ENCODE peak calls at places on chromosomes 1 and 21, in eight cellular contexts. One of them, this sample, is unnamed.

GRCh38 chr1:42137766-42138165 is 15.4 kb upstream of the GUCA2B start:
- DNase-seq in GM19239: no peak
- DNase-seq in NCI-H1417: peak
- DNase-seq in substantia nigra: no peak
- DNase-seq in activated T-cell treated with anti-CD3 and anti-CD28 coated beads, Interleukin-2, amount 50 U/mL, for 4 hours: no peak
- DNase-seq in left colon: no peak
- DNase-seq in K562: no peak
- DNase-seq in HL-60: no peak
- DNase-seq in this sample: no peak

GRCh38 chr1:41044197-41044596 is 22.7 kb upstream of the SLFNL1 start:
- DNase-seq in left colon: peak
- DNase-seq in HL-60: no peak
- DNase-seq in NCI-H1417: no peak
- DNase-seq in activated T-cell treated with anti-CD3 and anti-CD28 coated beads, Interleukin-2, amount 50 U/mL, for 4 hours: no peak
- DNase-seq in K562: no peak
- DNase-seq in GM19239: no peak
- DNase-seq in substantia nigra: no peak
- DNase-seq in this sample: no peak

GRCh38 chr1:183646780-183647179 is 6.3 kb downstream of the APOBEC4 start:
- DNase-seq in NCI-H1417: peak
- DNase-seq in HL-60: no peak
- DNase-seq in substantia nigra: no peak
- DNase-seq in left colon: no peak
- DNase-seq in GM19239: no peak
- DNase-seq in K562: no peak
- DNase-seq in activated T-cell treated with anti-CD3 and anti-CD28 coated beads, Interleukin-2, amount 50 U/mL, for 4 hours: no peak
- DNase-seq in this sample: no peak

GRCh38 chr1:180588121-180588520 is 29.4 kb downstream of the OVAAL start:
- DNase-seq in K562: no peak
- DNase-seq in left colon: no peak
- DNase-seq in activated T-cell treated with anti-CD3 and anti-CD28 coated beads, Interleukin-2, amount 50 U/mL, for 4 hours: no peak
- DNase-seq in HL-60: no peak
- DNase-seq in substantia nigra: no peak
- DNase-seq in GM19239: no peak
- DNase-seq in NCI-H1417: no peak
- DNase-seq in this sample: no peak

GRCh38 chr1:216935901-216936300 is 212.7 kb upstream of the ESRRG start:
- DNase-seq in K562: no peak
- DNase-seq in NCI-H1417: no peak
- DNase-seq in HL-60: no peak
- DNase-seq in activated T-cell treated with anti-CD3 and anti-CD28 coated beads, Interleukin-2, amount 50 U/mL, for 4 hours: no peak
- DNase-seq in substantia nigra: no peak
- DNase-seq in left colon: no peak
- DNase-seq in GM19239: no peak
- DNase-seq in this sample: no peak

GRCh38 chr1:61639218-61639617 is 85.7 kb downstream of the TM2D1 start:
- DNase-seq in activated T-cell treated with anti-CD3 and anti-CD28 coated beads, Interleukin-2, amount 50 U/mL, for 4 hours: no peak
- DNase-seq in NCI-H1417: no peak
- DNase-seq in substantia nigra: no peak
- DNase-seq in GM19239: no peak
- DNase-seq in left colon: no peak
- DNase-seq in HL-60: no peak
- DNase-seq in K562: no peak
- DNase-seq in this sample: no peak

GRCh38 chr21:43467785-43468184 is 40.9 kb upstream of the SIK1 start:
- DNase-seq in activated T-cell treated with anti-CD3 and anti-CD28 coated beads, Interleukin-2, amount 50 U/mL, for 4 hours: no peak
- DNase-seq in left colon: peak
- DNase-seq in HL-60: no peak
- DNase-seq in GM19239: no peak
- DNase-seq in substantia nigra: no peak
- DNase-seq in NCI-H1417: no peak
- DNase-seq in K562: no peak
- DNase-seq in this sample: no peak

GRCh38 chr1:147878022-147878421 is 24.6 kb upstream of the GJA8 start:
- DNase-seq in left colon: no peak
- DNase-seq in GM19239: no peak
- DNase-seq in K562: no peak
- DNase-seq in activated T-cell treated with anti-CD3 and anti-CD28 coated beads, Interleukin-2, amount 50 U/mL, for 4 hours: no peak
- DNase-seq in NCI-H1417: no peak
- DNase-seq in HL-60: no peak
- DNase-seq in substantia nigra: no peak
- DNase-seq in this sample: no peak

GRCh38 chr1:6508154-6508875 is 16.8 kb upstream of the PLEKHG5 start:
- DNase-seq in K562: no peak
- DNase-seq in left colon: no peak
- DNase-seq in substantia nigra: no peak
- DNase-seq in GM19239: no peak
- DNase-seq in NCI-H1417: no peak
- DNase-seq in activated T-cell treated with anti-CD3 and anti-CD28 coated beads, Interleukin-2, amount 50 U/mL, for 4 hours: no peak
- DNase-seq in HL-60: no peak
- DNase-seq in this sample: no peak

GRCh38 chr1:38697387-38697786 is 162.2 kb downstream of the RRAGC start:
- DNase-seq in K562: no peak
- DNase-seq in GM19239: no peak
- DNase-seq in NCI-H1417: no peak
- DNase-seq in left colon: no peak
- DNase-seq in activated T-cell treated with anti-CD3 and anti-CD28 coated beads, Interleukin-2, amount 50 U/mL, for 4 hours: no peak
- DNase-seq in HL-60: no peak
- DNase-seq in substantia nigra: no peak
- DNase-seq in this sample: no peak